ENCODE peak calls at places on chromosomes 5 and 9, in six cellular contexts. O is fibroblast of lung, C is HCT116, T is H1, X is A549, W is neural progenitor cell. S is an unnamed sample. For H3K4me1, the result is how much of the 10 kb centered on the place peaks cover.

GRCh38 chr9:109894921-109895758 is 115.1 kb downstream of the PALM2AKAP2 start:
- DNase-seq in X (no peak), C (no peak), O (peak), T (no peak), W (no peak), S (no peak)

GRCh38 chr5:56050566-56051292 is 56.0 kb upstream of the IL6ST start:
- DNase-seq in T (no peak), W (no peak), O (no peak), X (no peak), C (no peak), S (no peak)

GRCh38 chr5:96601811-96602244 is 60.3 kb upstream of the CAST start:
- DNase-seq in T (peak), O (peak), W (peak), C (peak), X (peak), S (peak)

GRCh38 chr9:77832647-77833046 is 184.5 kb upstream of the GNA14 start:
- DNase-seq in C (no peak), O (no peak), T (no peak), W (no peak), X (no peak), S (no peak)

GRCh38 chr5:55520117-55520829 is 14.5 kb downstream of the PLPP1 start:
- DNase-seq in T (no peak), W (no peak), O (no peak), C (no peak), X (no peak), S (peak)

GRCh38 chr9:127904888-127905728 is 5.7 kb upstream of the ST6GALNAC6 start:
- DNase-seq in X (no peak), W (no peak), O (no peak), C (no peak), T (no peak), S (peak)

GRCh38 chr5:178644826-178645545 is 18.1 kb upstream of the CLK4 start:
- DNase-seq in W (no peak), X (no peak), C (no peak), O (peak), T (no peak), S (no peak)

GRCh38 chr5:51033215-51033614 is 350.0 kb upstream of the ISL1 start:
- DNase-seq in C (no peak), T (no peak), O (no peak), W (no peak), X (no peak), S (no peak)

GRCh38 chr9:131675437-131676022 is 64.3 kb downstream of the RAPGEF1 start:
- DNase-seq in O (no peak), X (no peak), C (no peak), W (no peak), T (no peak), S (no peak)

GRCh38 chr9:95936579-95937075 is 61.1 kb downstream of the ERCC6L2 start:
- DNase-seq in T (no peak), W (no peak), C (no peak), X (no peak), O (no peak), S (no peak)

GRCh38 chr5:9335269-9335668 is 210.6 kb downstream of the SEMA5A start:
- DNase-seq in O (peak), W (no peak), X (no peak), C (no peak), T (no peak), S (peak)

GRCh38 chr5:154647760-154648143 is 107.4 kb upstream of the LARP1 start:
- DNase-seq in O (no peak), C (no peak), T (no peak), W (no peak), X (no peak), S (peak)

GRCh38 chr5:122311888-122312669 is at the start of gene SNCAIP:
- DNase-seq in X (peak), W (peak), O (peak), T (peak), C (no peak), S (peak)

GRCh38 chr5:128290152-128290858 is 206.7 kb downstream of the SLC12A2 start:
- DNase-seq in X (no peak), W (no peak), T (no peak), O (peak), C (no peak), S (peak)

GRCh38 chr5:53080271-53080670 is 29.3 kb downstream of the MOCS2 start:
- DNase-seq in T (no peak), W (no peak), X (no peak), O (no peak), C (no peak), S (no peak)

GRCh38 chr9:16572005-16572727 is 298.3 kb downstream of the BNC2 start:
- DNase-seq in O (no peak), W (peak), X (no peak), T (no peak), C (no peak), S (no peak)

GRCh38 chr9:70304810-70305209 is 46.0 kb downstream of the SMC5 start:
- DNase-seq in X (no peak), T (no peak), W (no peak), O (no peak), C (no peak), S (no peak)

GRCh38 chr9:95197692-95198271 is 119.7 kb downstream of the FANCC start:
- DNase-seq in C (no peak), W (no peak), O (peak), T (no peak), X (peak), S (peak)

GRCh38 chr5:154273028-154273617 is 82.6 kb downstream of the GALNT10 start:
- DNase-seq in T (no peak), O (peak), W (no peak), X (peak), C (no peak), S (no peak)

GRCh38 chr5:28344803-28345433 is 1306.5 kb upstream of the CDH9 start:
- DNase-seq in C (no peak), T (no peak), X (peak), W (peak), O (peak), S (peak)

GRCh38 chr5:52987711-52988329 is 1.3 kb upstream of the ITGA2 start:
- DNase-seq in T (no peak), C (peak), O (peak), X (peak), W (no peak), S (peak)

GRCh38 chr5:95471922-95472321 is 80.8 kb downstream of the FAM81B start:
- DNase-seq in X (no peak), C (no peak), T (no peak), W (no peak), O (peak), S (peak)

GRCh38 chr5:81268797-81269196 is 32.6 kb upstream of the ZCCHC9 start:
- DNase-seq in X (peak), W (no peak), O (peak), C (peak), T (no peak), S (peak)

GRCh38 chr5:96657068-96657467 is 5.1 kb upstream of the CAST start:
- DNase-seq in O (peak), C (peak), T (no peak), W (no peak), X (peak), S (peak)

GRCh38 chr5:178212241-178213002 is 8.1 kb downstream of the HNRNPAB start:
- DNase-seq in X (no peak), C (no peak), O (no peak), T (no peak), W (no peak), S (no peak)

GRCh38 chr9:89802809-89803355 is 198.1 kb downstream of the GADD45G start:
- DNase-seq in W (no peak), T (no peak), X (no peak), C (peak), O (peak), S (no peak)

GRCh38 chr5:110900829-110901228 is 162.0 kb downstream of the SLC25A46 start:
- DNase-seq in W (no peak), C (no peak), O (peak), T (no peak), X (peak), S (no peak)

GRCh38 chr5:100772011-100772410 is 131.1 kb downstream of the ST8SIA4 start:
- DNase-seq in C (no peak), O (no peak), X (no peak), T (no peak), W (no peak), S (no peak)

GRCh38 chr5:113232667-113233066 is 202.1 kb downstream of the TSSK1B start:
- DNase-seq in C (no peak), O (peak), W (no peak), X (no peak), T (peak), S (no peak)

GRCh38 chr9:19241728-19242127 is 11.2 kb downstream of the DENND4C start:
- DNase-seq in W (no peak), T (no peak), X (no peak), O (no peak), C (no peak), S (no peak)

GRCh38 chr9:120336021-120336752 is 243.8 kb downstream of the CDK5RAP2 start:
- DNase-seq in X (no peak), T (peak), C (no peak), O (no peak), W (no peak), S (peak)

GRCh38 chr5:32538031-32538547 is 47.3 kb upstream of the SUB1 start:
- DNase-seq in X (no peak), T (no peak), W (no peak), C (no peak), O (no peak), S (no peak)

GRCh38 chr9:114852050-114852594 is 46.3 kb upstream of the TNFSF15 start:
- DNase-seq in O (peak), W (no peak), X (no peak), T (no peak), C (no peak), S (no peak)

GRCh38 chr9:126533911-126534300 is 79.8 kb upstream of the LMX1B start:
- DNase-seq in C (no peak), W (no peak), X (no peak), O (no peak), T (no peak), S (no peak)

GRCh38 chr5:6745706-6746217 is 32.5 kb downstream of the TENT4A start:
- DNase-seq in W (peak), C (peak), T (no peak), X (peak), O (peak), S (no peak)

GRCh38 chr9:106111039-106111740 is 416.8 kb downstream of the TMEM38B start:
- DNase-seq in T (no peak), O (no peak), X (no peak), W (peak), C (no peak), S (no peak)

GRCh38 chr5:53069626-53070025 is 39.9 kb downstream of the MOCS2 start:
- DNase-seq in O (peak), C (no peak), X (no peak), W (no peak), T (no peak), S (no peak)

GRCh38 chr5:80953587-80953986 is 6.6 kb upstream of the RASGRF2 start:
- DNase-seq in C (no peak), O (no peak), X (no peak), T (no peak), W (no peak), S (no peak)

GRCh38 chr9:87259543-87259942 is 238.1 kb upstream of the DAPK1 start:
- DNase-seq in W (no peak), C (no peak), O (no peak), X (no peak), T (no peak), S (no peak)

DNA sequence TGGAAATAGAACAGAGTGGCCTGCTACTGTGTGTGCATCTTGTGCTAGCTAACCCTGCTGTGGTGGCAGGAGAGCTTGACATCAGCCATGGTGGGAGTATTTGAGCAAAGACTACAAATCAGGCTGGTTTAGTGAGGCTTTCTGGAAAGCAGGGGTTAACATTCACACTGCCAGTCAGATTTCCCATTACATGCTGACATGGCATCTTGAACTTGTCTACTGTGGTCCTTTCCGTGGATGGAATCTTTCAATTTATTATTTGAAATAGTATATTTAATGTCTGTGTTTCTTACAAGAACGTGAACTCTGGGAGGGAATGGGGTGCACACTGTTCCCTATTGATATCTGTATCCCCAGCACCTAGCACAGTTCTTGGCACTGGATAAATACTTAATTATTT is 60.8 kb downstream of the GCNT4 start:
- DNase-seq in O (no peak), W (no peak), T (no peak), X (no peak), C (no peak), S (no peak)
- H3K4me3 ChIP-seq in O (no peak), W (no peak), T (no peak), X (no peak), C (no peak), S (no peak)

GRCh38 chr5:141812512-141812911 is 65.7 kb downstream of the PCDH1 start:
- DNase-seq in C (no peak), W (no peak), X (no peak), O (no peak), T (no peak), S (peak)
- H3K4me2 ChIP-seq in C (no peak), W (peak), X (no peak), O (no peak), T (peak), S (no peak)

GRCh38 chr5:160469156-160470144 is 47.8 kb downstream of the PTTG1 start:
- DNase-seq in W (no peak), T (no peak), C (no peak), X (no peak), O (peak), S (no peak)

GRCh38 chr5:160468576-160468975 is 46.9 kb downstream of the PTTG1 start:
- DNase-seq in X (no peak), O (no peak), C (no peak), W (no peak), T (no peak), S (no peak)

GRCh38 chr5:160471761-160472160 is 50.1 kb downstream of the PTTG1 start:
- DNase-seq in W (no peak), O (no peak), X (no peak), T (no peak), C (no peak), S (no peak)

GRCh38 chr5:160472482-160472881 is 50.8 kb downstream of the PTTG1 start:
- DNase-seq in T (no peak), C (no peak), W (no peak), X (no peak), O (no peak), S (no peak)

GRCh38 chr5:160470437-160471341 is 49.0 kb downstream of the PTTG1 start:
- DNase-seq in T (no peak), C (no peak), X (no peak), W (no peak), O (peak), S (no peak)
- H3K4me1 ChIP-seq in T (under half), C (under half), X (under half), W (under half), O (under half), S (under half)

GRCh38 chr9:512555-513272 is 298.0 kb downstream of the DOCK8 start:
- DNase-seq in O (no peak), W (no peak), T (no peak), C (no peak), X (no peak), S (no peak)
- H3K4me3 ChIP-seq in O (no peak), W (no peak), T (no peak), C (no peak), X (no peak), S (no peak)